ENCODE peak calls at places on chromosomes 11 and 22, in eight cellular contexts. V, X, Y, Z, T, S, O and F are unnamed samples.

GRCh38 chr11:44528103-44528502 is 37.4 kb upstream of the CD82 start:
- DNase-seq in Y (no peak), V (no peak), S (no peak), X (no peak), O (no peak), T (no peak), Z (no peak), F (no peak)

GRCh38 chr11:72730243-72730642 is 22.0 kb downstream of the ARAP1 start:
- DNase-seq in Y (no peak), O (no peak), T (no peak), X (no peak), V (no peak), Z (no peak), S (no peak), F (no peak)

GRCh38 chr11:5809122-5809519 is 397 bp downstream of the OR52N2 start:
- DNase-seq in V (no peak), X (no peak), O (peak), Y (peak), S (no peak), T (no peak), Z (no peak), F (no peak)

GRCh38 chr11:75066061-75066460 is 30.6 kb downstream of the OR2AT4 start:
- DNase-seq in O (no peak), Y (no peak), T (no peak), S (no peak), Z (no peak), X (no peak), V (no peak), F (no peak)

GRCh38 chr11:35290876-35291275 is 128.5 kb downstream of the SLC1A2 start:
- DNase-seq in V (no peak), T (no peak), X (no peak), Z (no peak), Y (no peak), O (no peak), S (no peak), F (no peak)

GRCh38 chr11:67264260-67264659 is 2.0 kb upstream of the GRK2 start:
- DNase-seq in V (no peak), X (no peak), Y (no peak), T (no peak), O (no peak), S (no peak), Z (no peak), F (no peak)

GRCh38 chr11:48034926-48035876 is 54.8 kb downstream of the PTPRJ start:
- DNase-seq in T (no peak), X (no peak), O (no peak), S (peak), V (no peak), Z (no peak), Y (no peak), F (no peak)

GRCh38 chr11:103295704-103296103 is 186.5 kb downstream of the DYNC2H1 start:
- DNase-seq in T (peak), Z (no peak), S (no peak), X (no peak), Y (peak), V (no peak), O (no peak), F (no peak)

GRCh38 chr11:128039140-128040021 is 548.0 kb downstream of the ETS1 start:
- DNase-seq in Y (no peak), Z (peak), T (no peak), S (peak), O (peak), X (no peak), V (peak), F (peak)

GRCh38 chr11:44002191-44003093 is 45.3 kb upstream of the ACCSL start:
- DNase-seq in Y (no peak), T (no peak), Z (no peak), O (no peak), S (no peak), V (no peak), X (no peak), F (no peak)

GRCh38 chr22:22167791-22168189 is 76.8 kb upstream of the VPREB1 start:
- DNase-seq in O (no peak), V (peak), X (no peak), Z (no peak), Y (no peak), T (no peak), S (no peak), F (peak)